ENCODE peak calls at places on chromosomes 6 and 20, in eight cellular contexts. One of them, this sample, is unnamed.

GRCh38 chr6:61886608-61887259 is 399.3 kb downstream of the KHDRBS2 start:
- DNase-seq in C1 segment of cervical spinal cord: no peak
- DNase-seq in T-helper 22 cell: no peak
- DNase-seq in HT1080: peak
- DNase-seq in CD14-positive monocyte: no peak
- DNase-seq in NCI-H1436: no peak
- DNase-seq in cardiac fibroblast: no peak
- DNase-seq in upper lobe of right lung: no peak
- DNase-seq in this sample: no peak

GRCh38 chr20:37318046-37318445 is 27.9 kb upstream of the SRC start:
- DNase-seq in T-helper 22 cell: no peak
- DNase-seq in C1 segment of cervical spinal cord: no peak
- DNase-seq in HT1080: no peak
- DNase-seq in CD14-positive monocyte: peak
- DNase-seq in upper lobe of right lung: no peak
- DNase-seq in cardiac fibroblast: no peak
- DNase-seq in NCI-H1436: no peak
- DNase-seq in this sample: no peak

GRCh38 chr20:4683261-4683660 is 38.4 kb upstream of the PRND start:
- DNase-seq in CD14-positive monocyte: no peak
- DNase-seq in upper lobe of right lung: no peak
- DNase-seq in HT1080: peak
- DNase-seq in T-helper 22 cell: no peak
- DNase-seq in C1 segment of cervical spinal cord: no peak
- DNase-seq in NCI-H1436: no peak
- DNase-seq in cardiac fibroblast: no peak
- DNase-seq in this sample: no peak

GRCh38 chr6:132484680-132485018 is 28.3 kb downstream of the STX7 start:
- DNase-seq in C1 segment of cervical spinal cord: no peak
- DNase-seq in cardiac fibroblast: no peak
- DNase-seq in HT1080: no peak
- DNase-seq in T-helper 22 cell: no peak
- DNase-seq in NCI-H1436: no peak
- DNase-seq in CD14-positive monocyte: no peak
- DNase-seq in upper lobe of right lung: no peak
- DNase-seq in this sample: no peak

GRCh38 chr6:52594216-52594615 is 17.4 kb upstream of the TRAM2 start:
- DNase-seq in CD14-positive monocyte: no peak
- DNase-seq in C1 segment of cervical spinal cord: no peak
- DNase-seq in cardiac fibroblast: no peak
- DNase-seq in T-helper 22 cell: no peak
- DNase-seq in HT1080: no peak
- DNase-seq in upper lobe of right lung: no peak
- DNase-seq in NCI-H1436: no peak
- DNase-seq in this sample: no peak

GRCh38 chr6:150537481-150537880 is 62.2 kb upstream of the PLEKHG1 start:
- DNase-seq in NCI-H1436: no peak
- DNase-seq in cardiac fibroblast: no peak
- DNase-seq in upper lobe of right lung: no peak
- DNase-seq in T-helper 22 cell: no peak
- DNase-seq in C1 segment of cervical spinal cord: peak
- DNase-seq in CD14-positive monocyte: no peak
- DNase-seq in HT1080: no peak
- DNase-seq in this sample: no peak

GRCh38 chr20:50029697-50030428 is 47.1 kb downstream of the SNAI1 start:
- DNase-seq in NCI-H1436: no peak
- DNase-seq in cardiac fibroblast: peak
- DNase-seq in CD14-positive monocyte: peak
- DNase-seq in upper lobe of right lung: no peak
- DNase-seq in T-helper 22 cell: no peak
- DNase-seq in C1 segment of cervical spinal cord: peak
- DNase-seq in HT1080: peak
- DNase-seq in this sample: no peak

GRCh38 chr20:25058051-25058796 is at the start of gene ACSS1:
- DNase-seq in CD14-positive monocyte: peak
- DNase-seq in NCI-H1436: no peak
- DNase-seq in upper lobe of right lung: peak
- DNase-seq in HT1080: no peak
- DNase-seq in C1 segment of cervical spinal cord: peak
- DNase-seq in T-helper 22 cell: peak
- DNase-seq in cardiac fibroblast: peak
- DNase-seq in this sample: peak

GRCh38 chr6:47290124-47290834 is 19.4 kb downstream of the TNFRSF21 start:
- DNase-seq in T-helper 22 cell: no peak
- DNase-seq in NCI-H1436: no peak
- DNase-seq in CD14-positive monocyte: no peak
- DNase-seq in C1 segment of cervical spinal cord: no peak
- DNase-seq in upper lobe of right lung: no peak
- DNase-seq in cardiac fibroblast: no peak
- DNase-seq in HT1080: no peak
- DNase-seq in this sample: no peak

GRCh38 chr20:62136283-62137091 is 6.7 kb downstream of the PSMA7 start:
- DNase-seq in T-helper 22 cell: peak
- DNase-seq in C1 segment of cervical spinal cord: peak
- DNase-seq in upper lobe of right lung: peak
- DNase-seq in NCI-H1436: peak
- DNase-seq in cardiac fibroblast: peak
- DNase-seq in HT1080: peak
- DNase-seq in CD14-positive monocyte: no peak
- DNase-seq in this sample: peak

GRCh38 chr20:17961600-17961965 is 7.0 kb downstream of the SNX5 start:
- DNase-seq in HT1080: no peak
- DNase-seq in NCI-H1436: no peak
- DNase-seq in T-helper 22 cell: no peak
- DNase-seq in cardiac fibroblast: no peak
- DNase-seq in upper lobe of right lung: no peak
- DNase-seq in C1 segment of cervical spinal cord: no peak
- DNase-seq in CD14-positive monocyte: no peak
- DNase-seq in this sample: no peak

GRCh38 chr6:11618533-11618932 is 81.0 kb downstream of the TMEM170B start:
- DNase-seq in T-helper 22 cell: no peak
- DNase-seq in C1 segment of cervical spinal cord: no peak
- DNase-seq in CD14-positive monocyte: no peak
- DNase-seq in cardiac fibroblast: no peak
- DNase-seq in upper lobe of right lung: no peak
- DNase-seq in NCI-H1436: no peak
- DNase-seq in HT1080: peak
- DNase-seq in this sample: no peak

GRCh38 chr6:120274547-120274946 is 925.0 kb upstream of the MAN1A1 start:
- DNase-seq in cardiac fibroblast: no peak
- DNase-seq in HT1080: no peak
- DNase-seq in T-helper 22 cell: no peak
- DNase-seq in C1 segment of cervical spinal cord: no peak
- DNase-seq in NCI-H1436: no peak
- DNase-seq in upper lobe of right lung: no peak
- DNase-seq in CD14-positive monocyte: no peak
- DNase-seq in this sample: no peak

GRCh38 chr6:95658896-95659295 is 81.6 kb downstream of the MANEA start:
- DNase-seq in NCI-H1436: peak
- DNase-seq in CD14-positive monocyte: no peak
- DNase-seq in C1 segment of cervical spinal cord: no peak
- DNase-seq in upper lobe of right lung: no peak
- DNase-seq in T-helper 22 cell: no peak
- DNase-seq in cardiac fibroblast: no peak
- DNase-seq in HT1080: no peak
- DNase-seq in this sample: no peak

GRCh38 chr20:63750807-63751470 is 11.4 kb downstream of the SLC2A4RG start:
- DNase-seq in NCI-H1436: no peak
- DNase-seq in upper lobe of right lung: no peak
- DNase-seq in CD14-positive monocyte: no peak
- DNase-seq in cardiac fibroblast: no peak
- DNase-seq in HT1080: no peak
- DNase-seq in C1 segment of cervical spinal cord: no peak
- DNase-seq in T-helper 22 cell: no peak
- DNase-seq in this sample: peak

GRCh38 chr6:28081486-28081751 is 1.1 kb downstream of the ZNF165 start:
- DNase-seq in cardiac fibroblast: no peak
- DNase-seq in HT1080: no peak
- DNase-seq in NCI-H1436: no peak
- DNase-seq in CD14-positive monocyte: no peak
- DNase-seq in C1 segment of cervical spinal cord: no peak
- DNase-seq in upper lobe of right lung: no peak
- DNase-seq in T-helper 22 cell: peak
- DNase-seq in this sample: no peak

GRCh38 chr20:51428451-51429143 is 113.9 kb downstream of the NFATC2 start:
- DNase-seq in HT1080: no peak
- DNase-seq in T-helper 22 cell: no peak
- DNase-seq in cardiac fibroblast: peak
- DNase-seq in C1 segment of cervical spinal cord: no peak
- DNase-seq in NCI-H1436: no peak
- DNase-seq in upper lobe of right lung: peak
- DNase-seq in CD14-positive monocyte: no peak
- DNase-seq in this sample: no peak

GRCh38 chr6:147078106-147078505 is 126.1 kb upstream of the STXBP5 start:
- DNase-seq in cardiac fibroblast: no peak
- DNase-seq in T-helper 22 cell: no peak
- DNase-seq in upper lobe of right lung: no peak
- DNase-seq in C1 segment of cervical spinal cord: no peak
- DNase-seq in NCI-H1436: no peak
- DNase-seq in CD14-positive monocyte: no peak
- DNase-seq in HT1080: no peak
- DNase-seq in this sample: no peak

GRCh38 chr6:113858067-113858604 is 991 bp downstream of the MARCKS start:
- DNase-seq in T-helper 22 cell: no peak
- DNase-seq in CD14-positive monocyte: peak
- DNase-seq in cardiac fibroblast: peak
- DNase-seq in C1 segment of cervical spinal cord: peak
- DNase-seq in HT1080: no peak
- DNase-seq in upper lobe of right lung: peak
- DNase-seq in NCI-H1436: peak
- DNase-seq in this sample: no peak

GRCh38 chr6:30483677-30484279 is 5.5 kb upstream of the HLA-E start:
- DNase-seq in T-helper 22 cell: no peak
- DNase-seq in HT1080: peak
- DNase-seq in NCI-H1436: no peak
- DNase-seq in C1 segment of cervical spinal cord: no peak
- DNase-seq in CD14-positive monocyte: no peak
- DNase-seq in cardiac fibroblast: peak
- DNase-seq in upper lobe of right lung: no peak
- DNase-seq in this sample: no peak

GRCh38 chr6:159691133-159691962 is 1.7 kb downstream of the SOD2 start:
- DNase-seq in CD14-positive monocyte: no peak
- DNase-seq in cardiac fibroblast: peak
- DNase-seq in C1 segment of cervical spinal cord: no peak
- DNase-seq in upper lobe of right lung: no peak
- DNase-seq in HT1080: peak
- DNase-seq in T-helper 22 cell: no peak
- DNase-seq in NCI-H1436: peak
- DNase-seq in this sample: no peak

GRCh38 chr6:121305957-121306607 is 28.2 kb downstream of the TBC1D32 start:
- DNase-seq in NCI-H1436: peak
- DNase-seq in T-helper 22 cell: no peak
- DNase-seq in HT1080: peak
- DNase-seq in CD14-positive monocyte: no peak
- DNase-seq in upper lobe of right lung: no peak
- DNase-seq in C1 segment of cervical spinal cord: no peak
- DNase-seq in cardiac fibroblast: peak
- DNase-seq in this sample: no peak

GRCh38 chr20:1423625-1424106 is 30.8 kb upstream of the FKBP1A start:
- DNase-seq in NCI-H1436: peak
- DNase-seq in cardiac fibroblast: peak
- DNase-seq in C1 segment of cervical spinal cord: no peak
- DNase-seq in T-helper 22 cell: no peak
- DNase-seq in HT1080: peak
- DNase-seq in CD14-positive monocyte: peak
- DNase-seq in upper lobe of right lung: no peak
- DNase-seq in this sample: peak

GRCh38 chr6:150412221-150412620 is 43.4 kb downstream of the IYD start:
- DNase-seq in C1 segment of cervical spinal cord: no peak
- DNase-seq in T-helper 22 cell: no peak
- DNase-seq in cardiac fibroblast: no peak
- DNase-seq in NCI-H1436: no peak
- DNase-seq in HT1080: no peak
- DNase-seq in CD14-positive monocyte: no peak
- DNase-seq in upper lobe of right lung: no peak
- DNase-seq in this sample: no peak

GRCh38 chr6:153767127-153767526 is 271.9 kb upstream of the OPRM1 start:
- DNase-seq in HT1080: no peak
- DNase-seq in T-helper 22 cell: no peak
- DNase-seq in C1 segment of cervical spinal cord: no peak
- DNase-seq in cardiac fibroblast: no peak
- DNase-seq in CD14-positive monocyte: no peak
- DNase-seq in upper lobe of right lung: no peak
- DNase-seq in NCI-H1436: no peak
- DNase-seq in this sample: no peak

GRCh38 chr20:1060985-1061384 is 57.4 kb upstream of the PSMF1 start:
- DNase-seq in HT1080: no peak
- DNase-seq in upper lobe of right lung: no peak
- DNase-seq in T-helper 22 cell: no peak
- DNase-seq in NCI-H1436: no peak
- DNase-seq in CD14-positive monocyte: no peak
- DNase-seq in cardiac fibroblast: no peak
- DNase-seq in C1 segment of cervical spinal cord: no peak
- DNase-seq in this sample: no peak

GRCh38 chr20:46946181-46946624 is 51.6 kb downstream of the EYA2 start:
- DNase-seq in HT1080: no peak
- DNase-seq in C1 segment of cervical spinal cord: no peak
- DNase-seq in NCI-H1436: no peak
- DNase-seq in cardiac fibroblast: no peak
- DNase-seq in CD14-positive monocyte: no peak
- DNase-seq in T-helper 22 cell: no peak
- DNase-seq in upper lobe of right lung: no peak
- DNase-seq in this sample: no peak

GRCh38 chr6:7784706-7785105 is 58.8 kb downstream of the BMP6 start:
- DNase-seq in cardiac fibroblast: no peak
- DNase-seq in NCI-H1436: no peak
- DNase-seq in CD14-positive monocyte: no peak
- DNase-seq in upper lobe of right lung: no peak
- DNase-seq in T-helper 22 cell: no peak
- DNase-seq in HT1080: no peak
- DNase-seq in C1 segment of cervical spinal cord: no peak
- DNase-seq in this sample: no peak

GRCh38 chr20:63617092-63617875 is 9.6 kb downstream of the GMEB2 start:
- DNase-seq in T-helper 22 cell: no peak
- DNase-seq in cardiac fibroblast: no peak
- DNase-seq in C1 segment of cervical spinal cord: no peak
- DNase-seq in upper lobe of right lung: no peak
- DNase-seq in CD14-positive monocyte: peak
- DNase-seq in HT1080: no peak
- DNase-seq in NCI-H1436: no peak
- DNase-seq in this sample: no peak

This sample was measured in CD4-positive, alpha-beta T cell.